ENCODE peak calls at places on chromosomes 13 and 19, in nine cellular contexts. W, O, N, B, T, J, F, H and D are unnamed samples. For H3K9me3, the result is how much of the 10 kb centered on the place peaks cover.

GRCh38 chr19:33191501-33191900 is 2.6 kb upstream of the LRP3 start:
- DNase-seq in B (no peak), W (no peak), H (no peak), O (peak), N (no peak), F (no peak), J (no peak), T (peak), D (no peak)

GRCh38 chr19:17405250-17406038 is at the start of gene BST2:
- DNase-seq in J (peak), T (peak), F (peak), B (peak), H (peak), W (no peak), N (peak), O (peak), D (peak)

GRCh38 chr19:3106509-3107141 is 12.5 kb downstream of the GNA11 start:
- DNase-seq in F (no peak), W (no peak), T (no peak), B (no peak), N (no peak), O (no peak), J (no peak), H (no peak), D (no peak)

GRCh38 chr19:33667141-33667540 is 45.4 kb downstream of the CHST8 start:
- DNase-seq in N (no peak), T (no peak), F (no peak), B (no peak), O (no peak), J (no peak), H (no peak), W (no peak), D (no peak)

GRCh38 chr13:30824651-30825050 is 81.4 kb upstream of the MEDAG start:
- DNase-seq in J (no peak), F (no peak), W (no peak), N (no peak), T (no peak), H (no peak), B (no peak), O (no peak), D (no peak)

GRCh38 chr19:40407714-40408600 is 5.2 kb downstream of the PRX start:
- DNase-seq in O (no peak), T (no peak), F (no peak), B (no peak), W (no peak), H (no peak), J (no peak), N (no peak), D (peak)

GRCh38 chr19:20858218-20858617 is 64.8 kb upstream of the ZNF85 start:
- DNase-seq in F (no peak), N (no peak), H (no peak), O (no peak), W (no peak), J (no peak), B (no peak), T (no peak), D (no peak)

GRCh38 chr13:111027481-111028439 is 87.3 kb upstream of the ARHGEF7 start:
- DNase-seq in N (peak), J (no peak), F (no peak), T (no peak), B (no peak), O (no peak), W (no peak), H (no peak), D (no peak)

GRCh38 chr13:112510987-112511715 is 76.8 kb downstream of the TUBGCP3 start:
- DNase-seq in O (no peak), T (no peak), J (no peak), W (no peak), H (no peak), N (no peak), F (no peak), B (no peak), D (no peak)

DNA sequence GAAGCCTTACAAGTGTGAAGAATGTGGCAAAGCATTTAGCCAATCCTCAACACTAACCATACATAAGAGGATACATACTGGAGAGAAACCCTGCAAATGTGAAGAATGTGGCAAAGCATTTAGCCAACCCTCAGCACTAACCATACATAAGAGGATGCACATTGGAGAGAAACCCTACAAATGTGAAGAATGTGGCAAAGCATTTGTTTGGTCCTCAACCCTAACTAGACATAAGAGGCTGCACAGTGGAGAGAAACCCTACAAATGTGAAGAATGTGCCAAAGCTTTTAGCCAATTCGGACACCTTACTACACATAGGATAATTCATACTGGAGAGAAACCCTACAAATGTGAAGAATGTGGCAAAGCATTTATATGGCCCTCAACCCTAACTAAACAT is 18.2 kb downstream of the ZNF726 start:
- DNase-seq in W (no peak), N (no peak), F (no peak), J (no peak), O (no peak), B (no peak), T (no peak), H (no peak), D (no peak)
- H3K9me3 ChIP-seq in W (under half), N (under half), F (half or more), J (half or more), O (under half), B (under half), T (under half), H (under half), D (half or more)

GRCh38 chr13:97700306-97700848 is 253.1 kb upstream of the IPO5 start:
- DNase-seq in T (no peak), F (no peak), B (no peak), N (no peak), O (no peak), J (no peak), H (no peak), W (no peak), D (no peak)
- H3K4me3 ChIP-seq in T (no peak), F (no peak), B (no peak), N (no peak), O (no peak), J (no peak), H (no peak), W (no peak), D (no peak)

GRCh38 chr13:48542581-48543341 is 9.9 kb upstream of the RCBTB2 start:
- DNase-seq in O (peak), W (no peak), N (peak), F (peak), T (peak), H (peak), B (peak), J (peak), D (peak)
- TF ChIP-seq CTCF in O (no peak), W (peak), N (no peak), F (no peak), T (peak), H (peak), B (no peak), J (no peak), D (no peak)

DNA sequence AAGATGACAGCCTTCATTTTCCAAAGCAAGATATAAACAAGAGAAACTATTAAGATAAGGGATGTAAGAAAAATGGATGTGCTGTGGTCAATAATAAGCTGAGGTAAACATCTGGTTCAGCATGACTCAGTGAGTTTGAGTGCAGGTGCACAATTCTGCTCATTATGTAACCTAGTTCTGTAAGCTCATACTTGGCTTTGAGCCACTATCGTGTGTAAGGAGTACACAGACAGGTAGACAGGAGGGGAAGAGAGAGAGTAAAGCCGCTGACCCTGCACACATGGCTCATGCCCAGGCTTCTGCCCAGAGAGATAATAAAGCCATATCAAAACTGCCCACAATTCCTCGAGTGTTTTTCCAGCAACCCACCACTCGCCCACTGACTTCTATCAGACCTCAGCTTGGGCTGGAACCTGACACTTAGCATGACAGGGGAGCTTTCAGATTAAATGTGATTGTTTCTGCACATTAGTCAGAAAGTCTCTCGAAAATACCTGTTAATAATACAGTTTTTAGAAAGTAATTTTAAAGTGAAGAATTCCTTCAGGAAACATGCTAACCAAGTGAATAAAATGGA is 51.7 kb downstream of the ZNF91 start:
- DNase-seq in W (no peak), J (no peak), B (no peak), O (no peak), F (no peak), T (no peak), H (no peak), N (no peak), D (no peak)
- H3K9me3 ChIP-seq in W (half or more), J (half or more), B (under half), O (under half), F (half or more), T (half or more), H (half or more), N (half or more), D (half or more)

DNA sequence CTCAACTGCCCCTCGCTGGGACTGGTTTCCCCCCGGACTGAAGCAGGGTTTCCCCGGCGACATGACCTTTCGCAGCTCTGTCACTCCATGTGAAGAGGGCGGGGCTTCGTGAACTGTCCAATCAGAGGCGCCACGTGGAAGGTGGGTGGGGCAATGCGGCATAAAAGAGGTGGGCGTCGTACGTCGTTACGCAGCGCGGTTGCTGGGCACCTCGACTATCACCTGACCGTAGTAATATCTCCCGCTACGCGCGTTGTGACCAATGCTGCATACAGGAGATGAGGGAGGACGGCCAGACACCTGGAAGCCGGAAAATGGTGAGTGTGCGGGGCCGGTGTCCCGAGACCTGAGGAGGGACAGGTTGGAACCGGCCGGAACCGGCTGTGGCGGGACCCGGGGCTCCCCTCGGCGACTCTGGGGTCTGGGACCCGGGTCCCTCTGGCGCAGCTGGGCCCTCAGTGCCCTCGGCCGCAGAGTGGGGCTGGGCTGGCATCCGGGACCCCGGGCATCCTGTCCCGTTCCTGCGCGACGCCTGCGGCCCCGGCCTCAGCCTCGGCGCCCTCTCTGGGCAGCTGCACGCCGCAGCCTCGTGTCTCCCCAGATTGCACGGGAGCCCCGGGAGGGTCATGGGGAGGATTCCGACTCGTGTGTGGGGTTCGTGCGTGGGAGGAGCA is 32.1 kb downstream of the ZNF136 start:
- DNase-seq in O (peak), H (peak), N (peak), J (no peak), T (peak), B (peak), W (peak), F (peak), D (peak)
- H3K4me3 ChIP-seq in O (peak), H (peak), N (peak), J (no peak), T (peak), B (peak), W (peak), F (peak), D (peak)

GRCh38 chr13:113761136-113761535 is 2.1 kb downstream of the TMEM255B start:
- DNase-seq in F (no peak), O (no peak), N (no peak), W (no peak), H (no peak), T (no peak), B (no peak), J (no peak), D (no peak)

GRCh38 chr13:113756441-113757097 is 2.5 kb upstream of the TMEM255B start:
- DNase-seq in N (peak), T (no peak), F (no peak), W (no peak), O (no peak), J (no peak), H (no peak), B (no peak), D (no peak)

GRCh38 chr13:113759525-113760137 is 605 bp downstream of the TMEM255B start:
- DNase-seq in F (no peak), O (peak), T (no peak), W (no peak), N (peak), B (peak), H (peak), J (no peak), D (no peak)

GRCh38 chr13:113762075-113762474 is 3.0 kb downstream of the TMEM255B start:
- DNase-seq in H (no peak), J (no peak), N (no peak), O (no peak), F (no peak), T (no peak), W (no peak), B (no peak), D (no peak)

DNA sequence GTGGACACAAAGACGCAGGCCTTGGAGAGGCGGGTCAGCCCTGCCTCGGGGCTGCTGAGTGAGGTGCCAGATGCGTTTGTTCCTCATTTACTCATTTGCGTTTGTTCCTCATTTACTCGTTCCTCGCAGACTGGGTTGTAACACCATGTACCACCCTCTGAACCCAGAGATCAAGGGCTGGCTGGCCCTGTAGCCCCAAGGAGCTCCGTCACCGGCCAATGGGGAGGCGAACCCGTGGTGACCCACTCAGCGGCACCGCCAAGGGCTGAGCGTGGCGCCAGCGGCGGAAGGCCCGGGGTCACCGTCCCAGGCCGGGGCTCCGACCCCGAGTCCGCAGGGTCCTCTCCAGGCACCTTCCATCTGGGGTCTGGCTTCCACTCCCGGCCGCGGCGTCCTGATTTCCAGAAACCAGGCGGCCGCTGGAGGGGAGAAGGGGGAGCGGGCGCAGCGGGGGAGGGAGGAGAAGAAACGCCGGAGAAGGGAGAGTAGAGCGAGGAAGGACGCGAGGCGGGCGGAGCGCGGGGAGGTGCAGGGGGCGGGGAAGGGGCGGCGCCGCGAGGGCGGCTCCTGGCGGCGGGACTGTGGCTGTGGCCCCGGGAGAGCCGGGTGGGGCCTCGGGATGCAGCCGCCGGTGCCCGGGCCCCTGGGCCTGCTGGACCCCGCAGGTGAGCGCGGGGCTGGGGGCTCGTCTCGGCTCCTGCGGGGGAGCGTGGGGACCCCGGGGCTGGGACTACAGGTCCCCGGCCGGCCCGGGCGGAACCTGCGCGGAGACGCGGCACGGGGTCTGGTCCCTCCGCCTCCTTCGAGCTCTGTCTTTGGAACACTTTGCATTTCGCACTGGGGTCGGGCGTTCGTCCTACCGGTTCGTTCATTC is at the start of gene TMEM255B:
- DNase-seq in F (peak), H (peak), O (peak), N (peak), W (peak), J (peak), B (peak), T (peak), D (peak)
- TF ChIP-seq CTCF in F (peak), H (peak), O (no peak), N (peak), W (no peak), J (peak), B (no peak), T (peak), D (no peak)

DNA sequence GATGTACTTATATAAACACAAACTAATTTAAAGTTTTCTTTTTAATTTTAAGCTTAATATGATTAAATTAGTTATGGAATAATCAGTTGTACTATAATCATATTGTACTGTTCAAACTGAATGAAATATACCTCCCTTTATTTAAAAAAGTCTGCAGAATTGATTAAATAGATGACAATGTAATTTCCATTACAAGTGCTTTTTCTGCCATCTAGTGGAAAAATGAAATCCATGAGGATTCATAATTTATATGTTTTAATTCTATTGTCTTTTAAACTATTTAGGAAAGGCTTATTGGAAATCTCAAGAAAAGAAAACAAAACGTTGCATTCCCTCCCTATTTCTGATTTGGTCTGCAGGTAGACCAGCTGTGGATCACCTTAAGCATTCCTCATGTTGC is 30.8 kb downstream of the MZT1 start:
- DNase-seq in N (peak), B (no peak), H (no peak), T (no peak), F (no peak), W (no peak), J (no peak), O (no peak), D (no peak)
- H3K9me3 ChIP-seq in N (under half), B (under half), H (under half), T (under half), F (under half), W (under half), J (under half), O (under half), D (under half)

DNA sequence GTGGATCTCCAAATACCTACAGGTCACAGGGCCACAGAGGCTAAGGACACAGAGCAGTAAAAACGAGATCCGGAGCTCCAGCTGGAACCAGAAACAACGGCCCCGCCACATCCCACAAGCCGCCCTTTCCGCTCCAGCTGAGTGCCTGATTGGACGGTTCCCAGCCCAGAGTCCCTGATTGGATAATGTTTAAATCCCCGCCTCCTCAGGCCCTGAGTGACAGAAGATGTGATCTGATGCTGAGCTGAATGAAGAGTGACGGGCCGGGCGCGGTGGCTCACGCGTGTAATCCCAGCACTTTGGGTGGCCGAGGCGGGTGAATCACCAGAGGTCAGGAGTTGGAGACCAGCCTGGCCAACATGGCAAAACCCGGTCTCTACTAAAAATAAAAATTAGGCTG is at the start of gene ZNF99:
- DNase-seq in B (peak), H (peak), T (peak), W (no peak), J (no peak), F (no peak), N (no peak), O (peak), D (no peak)
- H3K4me3 ChIP-seq in B (peak), H (peak), T (peak), W (no peak), J (no peak), F (peak), N (no peak), O (peak), D (no peak)